ENCODE peak calls at places on chromosomes 5 and 9, in eight cellular contexts. P is stimulated activated CD8-positive, alpha-beta memory T cell treated with anti-CD3 and anti-CD28 coated beads, Interleukin-15, amount 100 ng/mL, for 1 hour; N is effector memory CD8-positive, alpha-beta T cell; K is A549; L is PC-9; Q is COR-L47; C is T-helper 2 cell; T is fibroblast of mammary gland. J is an unnamed sample.

GRCh38 chr9:138023394-138024124 is 146.0 kb downstream of the CACNA1B start:
- DNase-seq in P (no peak), N (no peak), K (no peak), L (no peak), Q (no peak), C (no peak), T (no peak), J (no peak)

GRCh38 chr9:7907636-7908195 is 108.1 kb upstream of the DMAC1 start:
- DNase-seq in P (no peak), N (no peak), K (no peak), L (no peak), Q (no peak), C (peak; percentile 35), T (no peak), J (no peak)

GRCh38 chr5:173762930-173763329 is 125.2 kb upstream of the CPEB4 start:
- DNase-seq in P (no peak), N (no peak), K (no peak), L (peak; percentile 24), Q (no peak), C (no peak), T (no peak), J (no peak)

GRCh38 chr9:99430301-99430700 is 208.2 kb downstream of the SEC61B start:
- DNase-seq in P (no peak), N (no peak), K (no peak), L (no peak), Q (no peak), C (peak; percentile 21), T (peak; percentile 94), J (no peak)

GRCh38 chr9:107760469-107761242 is 271.1 kb upstream of the KLF4 start:
- DNase-seq in P (no peak), N (no peak), K (no peak), L (no peak), Q (no peak), C (no peak), T (no peak), J (no peak)

GRCh38 chr5:38479315-38479904 is 77.0 kb downstream of the LIFR start:
- DNase-seq in P (no peak), N (no peak), K (no peak), L (no peak), Q (no peak), C (no peak), T (peak; percentile 18), J (no peak)

GRCh38 chr9:1051286-1052118 is 1.3 kb downstream of the DMRT2 start:
- DNase-seq in P (no peak), N (no peak), K (peak; percentile 65), L (no peak), Q (no peak), C (peak; percentile 68), T (peak; percentile 18), J (no peak)

GRCh38 chr5:82106207-82106606 is 134.4 kb downstream of the ATG10 start:
- DNase-seq in P (no peak), N (no peak), K (no peak), L (no peak), Q (no peak), C (no peak), T (peak; percentile 39), J (no peak)

GRCh38 chr9:135906291-135907005 is 898 bp downstream of the CAMSAP1 start:
- DNase-seq in P (no peak), N (no peak), K (peak; percentile 33), L (no peak), Q (peak; percentile 16), C (peak; percentile 20), T (peak; percentile 58), J (no peak)

GRCh38 chr9:18689881-18690280 is 215.9 kb downstream of the ADAMTSL1 start:
- DNase-seq in P (no peak), N (no peak), K (no peak), L (no peak), Q (no peak), C (no peak), T (no peak), J (no peak)

GRCh38 chr5:4245076-4245475 is 649.4 kb downstream of the IRX1 start:
- DNase-seq in P (no peak), N (no peak), K (no peak), L (no peak), Q (no peak), C (no peak), T (no peak), J (no peak)

GRCh38 chr9:29319727-29320513 is 1746.6 kb upstream of the C9orf72 start:
- DNase-seq in P (no peak), N (no peak), K (no peak), L (no peak), Q (no peak), C (no peak), T (no peak), J (no peak)

GRCh38 chr5:174935854-174936474 is 211.6 kb downstream of the MSX2 start:
- DNase-seq in P (peak; percentile 14), N (no peak), K (peak; percentile 57), L (peak; percentile 53), Q (peak; percentile 47), C (peak; percentile 13), T (peak; percentile 62), J (peak; percentile 12)

GRCh38 chr5:635321-636055 is 23.3 kb downstream of the CEP72 start:
- DNase-seq in P (no peak), N (no peak), K (no peak), L (no peak), Q (no peak), C (no peak), T (no peak), J (no peak)

GRCh38 chr5:15547440-15547839 is 47.5 kb downstream of the FBXL7 start:
- DNase-seq in P (no peak), N (no peak), K (no peak), L (no peak), Q (no peak), C (no peak), T (no peak), J (no peak)

GRCh38 chr5:95862636-95863382 is 40.3 kb upstream of the GLRX start:
- DNase-seq in P (no peak), N (no peak), K (no peak), L (no peak), Q (no peak), C (peak; percentile 63), T (no peak), J (no peak)

GRCh38 chr5:143213231-143213850 is 190.1 kb downstream of the NR3C1 start:
- DNase-seq in P (no peak), N (no peak), K (no peak), L (no peak), Q (no peak), C (no peak), T (peak; percentile 72), J (no peak)